ENCODE peak calls at places on chromosomes 3 and 15, in ten cellular contexts. N, O, I, A, U, G, S, X, H and B are unnamed samples.

GRCh38 chr3:133440652-133441051 is 40.8 kb downstream of the BFSP2 start:
- DNase-seq in N (no peak), O (no peak), I (no peak), A (no peak), U (no peak), G (no peak), S (no peak), X (no peak), H (no peak), B (no peak)

GRCh38 chr15:77179541-77179998 is 108.7 kb upstream of the TSPAN3 start:
- DNase-seq in N (no peak), O (no peak), I (no peak), A (no peak), U (no peak), G (no peak), S (peak), X (no peak), H (no peak), B (no peak)

GRCh38 chr3:160091441-160091840 is 102.8 kb downstream of the IL12A start:
- DNase-seq in N (no peak), O (no peak), I (no peak), A (no peak), U (no peak), G (no peak), S (no peak), X (no peak), H (no peak), B (no peak)

GRCh38 chr3:71702131-71703024 is 22.8 kb downstream of the EIF4E3 start:
- DNase-seq in N (no peak), O (no peak), I (no peak), A (no peak), U (no peak), G (no peak), S (peak), X (peak), H (no peak), B (no peak)

GRCh38 chr3:161222662-161223061 is 1.6 kb downstream of the NMD3 start:
- DNase-seq in N (no peak), O (no peak), I (no peak), A (no peak), U (no peak), G (no peak), S (no peak), X (peak), H (no peak), B (no peak)

GRCh38 chr3:130709671-130710070 is 37.0 kb downstream of the PIK3R4 start:
- DNase-seq in N (no peak), O (no peak), I (no peak), A (no peak), U (no peak), G (no peak), S (no peak), X (no peak), H (no peak), B (no peak)

GRCh38 chr3:43932921-43933320 is 242.2 kb downstream of the ABHD5 start:
- DNase-seq in N (no peak), O (no peak), I (no peak), A (no peak), U (no peak), G (no peak), S (no peak), X (no peak), H (no peak), B (no peak)

GRCh38 chr15:74036271-74037170 is 42.0 kb downstream of the PML start:
- DNase-seq in N (no peak), O (peak), I (peak), A (peak), U (no peak), G (peak), S (no peak), X (peak), H (no peak), B (peak)

GRCh38 chr3:16059081-16059537 is 115.4 kb upstream of the GALNT15 start:
- DNase-seq in N (no peak), O (no peak), I (no peak), A (no peak), U (no peak), G (no peak), S (no peak), X (peak), H (no peak), B (no peak)

GRCh38 chr15:66588537-66588936 is 22.7 kb upstream of the LCTL start:
- DNase-seq in N (no peak), O (no peak), I (no peak), A (no peak), U (no peak), G (no peak), S (no peak), X (peak), H (no peak), B (no peak)

GRCh38 chr3:141486416-141486734 is 452 bp upstream of the RASA2 start:
- DNase-seq in N (no peak), O (no peak), I (no peak), A (no peak), U (no peak), G (no peak), S (no peak), X (peak), H (no peak), B (no peak)

GRCh38 chr15:60840306-60840702 is 361.4 kb upstream of the ICE2 start:
- DNase-seq in N (no peak), O (no peak), I (no peak), A (no peak), U (no peak), G (peak), S (no peak), X (peak), H (no peak), B (no peak)

GRCh38 chr3:33901862-33902563 is 103.6 kb downstream of the PDCD6IP start:
- DNase-seq in N (no peak), O (no peak), I (no peak), A (no peak), U (no peak), G (no peak), S (no peak), X (peak), H (no peak), B (no peak)

GRCh38 chr3:2861120-2861519 is 249.1 kb downstream of the IL5RA start:
- DNase-seq in N (no peak), O (no peak), I (no peak), A (no peak), U (no peak), G (no peak), S (no peak), X (no peak), H (no peak), B (no peak)

GRCh38 chr15:69400850-69401249 is 13.3 kb upstream of the KIF23 start:
- DNase-seq in N (no peak), O (no peak), I (no peak), A (no peak), U (no peak), G (no peak), S (no peak), X (peak), H (no peak), B (no peak)